ENCODE peak calls at places on chromosome 2, in six cellular contexts. N, A, I, W, J and P are unnamed samples.

GRCh38 chr2:196971574-196972279 is 45.2 kb upstream of the PGAP1 start:
- DNase-seq in N (no peak), A (no peak), I (no peak), W (no peak), J (no peak), P (no peak)

GRCh38 chr2:230305416-230306275 is 21.3 kb upstream of the SP140L start:
- DNase-seq in N (no peak), A (no peak), I (no peak), W (no peak), J (no peak), P (no peak)

GRCh38 chr2:233470007-233470687 is 96.4 kb downstream of the USP40 start:
- DNase-seq in N (peak; percentile 36), A (peak; percentile 27), I (no peak), W (peak; percentile 84), J (no peak), P (no peak)

GRCh38 chr2:70440621-70441020 is 113.0 kb downstream of the TGFA start:
- DNase-seq in N (no peak), A (no peak), I (no peak), W (no peak), J (no peak), P (no peak)

GRCh38 chr2:127704641-127705243 is 3.4 kb downstream of the SFT2D3 start:
- DNase-seq in N (peak; percentile 18), A (no peak), I (no peak), W (no peak), J (no peak), P (no peak)

GRCh38 chr2:240129311-240129710 is 6.8 kb downstream of the COPS9 start:
- DNase-seq in N (no peak), A (no peak), I (no peak), W (no peak), J (no peak), P (no peak)

GRCh38 chr2:237201461-237202287 is 116.0 kb downstream of the COPS8 start:
- DNase-seq in N (peak; percentile 97), A (peak; percentile 84), I (peak; percentile 80), W (no peak), J (peak; percentile 99), P (peak; percentile 88)

GRCh38 chr2:63000801-63001200 is 49.8 kb upstream of the OTX1 start:
- DNase-seq in N (peak; percentile 41), A (peak; percentile 6), I (no peak), W (no peak), J (peak; percentile 36), P (peak; percentile 13)

GRCh38 chr2:187519419-187520120 is 34.7 kb downstream of the TFPI start:
- DNase-seq in N (no peak), A (no peak), I (no peak), W (no peak), J (no peak), P (no peak)

GRCh38 chr2:200585730-200586643 is at the start of gene AOX1:
- DNase-seq in N (peak; percentile 92), A (peak; percentile 18), I (no peak), W (peak; percentile 15), J (peak; percentile 47), P (no peak)

GRCh38 chr2:85184990-85185389 is 51.8 kb downstream of the TCF7L1 start:
- DNase-seq in N (no peak), A (no peak), I (no peak), W (no peak), J (no peak), P (no peak)

GRCh38 chr2:124112966-124113365 is 87.9 kb downstream of the CNTNAP5 start:
- DNase-seq in N (peak; percentile 60), A (peak; percentile 0), I (no peak), W (no peak), J (peak; percentile 68), P (no peak)

GRCh38 chr2:127661949-127662510 is 13.3 kb downstream of the LIMS2 start:
- DNase-seq in N (peak; percentile 49), A (no peak), I (no peak), W (no peak), J (no peak), P (no peak)

GRCh38 chr2:150119860-150120259 is 367.6 kb downstream of the RND3 start:
- DNase-seq in N (no peak), A (no peak), I (no peak), W (no peak), J (no peak), P (no peak)

GRCh38 chr2:179275280-179276013 is 10.8 kb upstream of the SESTD1 start:
- DNase-seq in N (peak; percentile 28), A (no peak), I (no peak), W (no peak), J (peak; percentile 11), P (no peak)

GRCh38 chr2:179270689-179271088 is 6.1 kb upstream of the SESTD1 start:
- DNase-seq in N (no peak), A (no peak), I (no peak), W (no peak), J (no peak), P (no peak)

GRCh38 chr2:179273461-179273962 is 8.9 kb upstream of the SESTD1 start:
- DNase-seq in N (no peak), A (no peak), I (no peak), W (peak; percentile 33), J (no peak), P (no peak)

GRCh38 chr2:179274749-179275148 is 10.1 kb upstream of the SESTD1 start:
- DNase-seq in N (no peak), A (no peak), I (no peak), W (no peak), J (no peak), P (no peak)

DNA sequence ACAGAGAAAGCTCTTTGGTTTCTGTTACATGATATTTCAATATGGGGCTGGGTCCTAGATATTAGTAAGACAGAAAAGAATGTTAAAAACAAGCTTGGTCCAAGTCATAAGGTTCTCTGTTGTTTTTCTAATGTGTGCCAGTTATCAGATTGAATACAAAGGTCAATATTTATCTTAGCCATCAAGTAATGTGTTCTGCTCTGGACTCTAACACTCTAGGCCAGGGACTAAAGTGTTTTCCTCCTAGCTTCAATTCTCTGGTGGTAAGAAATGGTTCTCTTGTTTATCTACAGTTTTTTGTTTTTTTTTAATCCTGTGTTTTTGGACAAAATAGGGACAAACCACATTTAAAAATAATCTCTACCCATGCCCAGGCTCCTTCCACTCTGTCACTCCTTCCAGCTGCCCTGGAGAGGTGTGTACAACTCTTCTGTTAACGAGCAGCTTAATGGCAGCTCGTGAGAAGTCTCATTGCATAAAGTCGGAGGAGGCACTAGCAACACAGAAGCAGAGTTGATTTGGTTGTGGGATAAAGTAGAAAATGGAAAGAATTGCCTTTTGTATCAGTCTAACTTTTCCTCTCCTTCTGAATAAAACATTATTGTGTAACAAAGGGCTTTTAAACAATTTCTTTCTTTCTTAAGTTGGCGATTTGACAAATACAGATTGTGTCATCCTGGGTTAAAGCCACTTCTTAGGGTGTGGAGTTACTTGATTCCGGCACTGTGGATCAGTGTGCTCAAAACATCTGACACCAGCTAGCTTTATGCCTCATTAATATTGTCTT is 8.0 kb upstream of the SESTD1 start:
- DNase-seq in N (peak; percentile 82), A (no peak), I (no peak), W (no peak), J (peak; percentile 36), P (peak; percentile 48)
- H3K4me3 ChIP-seq in N (no peak overlapping the region), A (no peak overlapping the region), I (peak overlapping the region; percentile 3), W (peak overlapping the region; percentile 19), J (no peak overlapping the region), P (no peak overlapping the region)

DNA sequence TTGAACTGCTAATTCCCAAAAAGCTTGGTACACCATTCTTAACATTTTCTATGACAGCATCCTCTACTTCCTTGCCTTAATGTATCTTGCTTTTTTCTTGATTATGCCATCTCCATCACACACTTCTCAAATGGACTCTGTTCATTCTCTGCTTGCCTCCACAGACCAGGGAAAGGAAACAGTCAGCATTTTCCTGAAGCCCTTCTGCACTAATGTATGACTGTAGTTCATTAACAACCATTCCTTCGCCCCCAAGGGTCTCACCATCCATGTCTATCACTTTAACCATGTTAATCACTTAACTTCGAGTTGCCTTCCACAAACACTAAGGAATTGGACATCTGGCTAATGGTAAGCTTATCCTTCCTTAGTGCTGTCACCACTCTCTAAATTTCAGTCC is 54.8 kb downstream of the COBLL1 start:
- DNase-seq in N (no peak), A (no peak), I (no peak), W (no peak), J (no peak), P (no peak)
- TF ChIP-seq CTCF in N (no peak), A (no peak), I (no peak), W (no peak), J (no peak), P (no peak)

DNA sequence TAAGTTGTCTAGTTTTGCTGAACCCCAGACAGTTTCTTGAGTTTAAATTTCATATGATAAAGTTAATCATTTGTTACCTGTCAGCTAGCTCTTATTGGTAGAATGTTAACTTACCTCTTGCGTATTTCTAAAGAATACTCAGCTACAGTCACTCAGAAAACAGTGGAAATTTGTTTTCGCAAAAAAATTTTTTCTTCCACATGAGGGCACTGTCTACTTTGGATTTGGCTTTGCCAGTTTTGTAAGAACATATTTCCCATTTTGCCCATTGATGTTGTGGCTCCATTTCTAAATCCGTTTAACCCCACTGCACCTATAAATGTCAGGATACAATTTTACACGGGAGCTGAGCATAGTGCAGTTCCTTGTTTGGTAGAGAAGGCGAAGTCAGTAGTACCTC is 19.1 kb upstream of the GCFC2 start:
- DNase-seq in N (peak; percentile 23), A (no peak), I (no peak), W (no peak), J (no peak), P (no peak)
- H3K4me3 ChIP-seq in N (no peak overlapping the region), A (no peak overlapping the region), I (no peak overlapping the region), W (no peak overlapping the region), J (no peak overlapping the region), P (no peak overlapping the region)

GRCh38 chr2:182652326-182652725 is 63.7 kb upstream of the DNAJC10 start:
- DNase-seq in N (no peak), A (no peak), I (no peak), W (no peak), J (no peak), P (no peak)

GRCh38 chr2:182646763-182647498 is 69.1 kb upstream of the DNAJC10 start:
- DNase-seq in N (no peak), A (no peak), I (no peak), W (no peak), J (no peak), P (no peak)

GRCh38 chr2:182647499-182647787 is 68.6 kb upstream of the DNAJC10 start:
- DNase-seq in N (no peak), A (no peak), I (no peak), W (no peak), J (no peak), P (no peak)

GRCh38 chr2:182650704-182651103 is 65.4 kb upstream of the DNAJC10 start:
- DNase-seq in N (peak; percentile 56), A (no peak), I (peak; percentile 3), W (no peak), J (peak; percentile 50), P (peak; percentile 44)

DNA sequence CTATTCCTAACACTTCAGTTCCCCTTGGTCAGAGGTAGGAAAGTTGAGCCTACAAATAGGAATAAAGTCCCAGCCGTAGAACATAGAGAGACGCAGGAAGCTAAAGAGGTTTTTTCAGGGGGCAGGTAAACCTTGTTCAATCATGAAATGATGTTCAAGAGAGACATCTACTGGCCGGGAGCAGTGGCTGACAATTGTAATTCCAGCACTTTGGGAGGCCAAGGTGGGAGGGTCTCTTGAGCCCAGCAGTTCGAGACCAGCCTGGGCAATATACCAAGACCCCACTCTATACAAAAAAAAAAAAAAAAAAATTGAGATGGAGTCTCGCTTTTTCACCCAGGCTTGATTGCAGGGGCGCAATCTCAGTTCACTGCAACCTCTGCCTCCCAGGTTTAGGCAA is 66.7 kb upstream of the DNAJC10 start:
- DNase-seq in N (peak; percentile 46), A (peak; percentile 27), I (peak; percentile 15), W (peak; percentile 43), J (peak; percentile 37), P (no peak)
- TF ChIP-seq CTCF in N (peak; percentile 65), A (peak; percentile 75), I (peak; percentile 66), W (peak; percentile 53), J (peak; percentile 59), P (peak; percentile 71)